ENCODE peak calls at places on chromosomes 2 and 18, in four cellular contexts. N is neuronal stem cell, U is GM23248, X is Peyer's patch. D is an unnamed sample.

GRCh38 chr2:72678036-72678435 is 147.8 kb downstream of the EXOC6B start:
- DNase-seq in N (no peak), U (no peak), X (no peak), D (no peak)

GRCh38 chr18:46418657-46419260 is 238.3 kb downstream of the LOXHD1 start:
- DNase-seq in N (no peak), U (peak; percentile 39), X (no peak), D (no peak)

GRCh38 chr18:61606759-61607158 is 273.5 kb downstream of the CDH20 start:
- DNase-seq in N (peak; percentile 2), U (peak; percentile 94), X (peak; percentile 52), D (no peak)

GRCh38 chr18:10787293-10787901 is 261.6 kb downstream of the NAPG start:
- DNase-seq in N (peak; percentile 63), U (peak; percentile 85), X (peak; percentile 89), D (no peak)

GRCh38 chr2:78992451-78992806 is 33.1 kb upstream of the REG3G start:
- DNase-seq in N (peak; percentile 27), U (peak; percentile 34), X (no peak), D (no peak)

GRCh38 chr2:145595296-145595695 is 1075.4 kb upstream of the ZEB2 start:
- DNase-seq in N (no peak), U (peak; percentile 23), X (no peak), D (no peak)

GRCh38 chr18:9082763-9083510 is 19.6 kb upstream of the NDUFV2 start:
- DNase-seq in N (no peak), U (no peak), X (peak; percentile 44), D (no peak)

GRCh38 chr2:174341995-174342571 is 7.3 kb downstream of the SP9 start:
- DNase-seq in N (peak; percentile 24), U (peak; percentile 28), X (no peak), D (no peak)

GRCh38 chr2:43484323-43484930 is 111.4 kb downstream of the THADA start:
- DNase-seq in N (peak; percentile 74), U (peak; percentile 77), X (no peak), D (no peak)

GRCh38 chr2:241139531-241140444 is 9.5 kb downstream of the PASK start:
- DNase-seq in N (no peak), U (no peak), X (peak; percentile 37), D (no peak)
- H3K27ac ChIP-seq in N (no peak overlapping the region), U (no peak overlapping the region), X (no peak overlapping the region), D (no peak overlapping the region)

GRCh38 chr18:3492721-3493120 is 42.7 kb downstream of the TGIF1 start:
- DNase-seq in N (no peak), U (no peak), X (no peak), D (no peak)

GRCh38 chr18:3492166-3492565 is 42.2 kb downstream of the TGIF1 start:
- DNase-seq in N (no peak), U (no peak), X (no peak), D (no peak)

GRCh38 chr18:3494245-3494526 is 44.2 kb downstream of the TGIF1 start:
- DNase-seq in N (no peak), U (no peak), X (no peak), D (no peak)

GRCh38 chr18:3494569-3494968 is 44.6 kb downstream of the TGIF1 start:
- DNase-seq in N (no peak), U (no peak), X (no peak), D (no peak)

DNA sequence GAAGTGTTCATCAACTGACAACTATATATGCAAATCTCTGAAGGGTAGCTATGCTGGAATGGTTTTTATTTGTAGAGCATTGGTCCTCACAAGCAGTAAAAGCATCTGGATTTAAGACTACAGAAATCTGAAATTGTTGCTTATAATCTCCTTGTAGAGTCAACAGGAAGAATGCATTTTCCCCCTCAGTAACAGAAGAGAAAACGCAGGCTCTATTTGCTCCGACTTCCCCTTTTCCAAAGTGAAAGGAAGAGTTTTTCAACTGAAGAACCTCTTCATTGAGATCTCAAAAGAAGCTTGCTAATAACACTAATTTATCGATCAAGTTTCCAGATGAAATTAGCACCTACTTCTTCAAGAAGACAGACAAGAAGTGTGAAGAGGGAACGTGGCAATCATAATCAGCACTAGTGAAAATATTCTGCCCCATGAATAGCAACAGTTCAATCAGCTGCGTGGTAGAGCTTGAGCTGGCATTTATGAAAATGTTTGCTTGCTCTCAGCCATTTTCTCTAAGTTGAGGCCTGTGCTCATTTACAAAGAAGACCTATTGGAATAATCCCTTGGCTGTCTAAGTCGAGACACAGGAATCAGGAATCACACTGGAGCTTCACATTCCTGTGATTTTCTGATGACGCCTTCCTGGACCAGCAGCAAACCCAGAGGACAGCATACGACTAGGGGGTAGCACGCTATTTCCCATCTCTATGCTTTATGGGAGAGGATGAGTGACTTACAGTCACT is 43.7 kb downstream of the TGIF1 start:
- DNase-seq in N (no peak), U (no peak), X (no peak), D (no peak)
- H3K4me3 ChIP-seq in N (no peak overlapping the region), U (no peak overlapping the region), X (no peak overlapping the region), D (peak overlapping the region; percentile 38)

GRCh38 chr2:190625691-190626090 is 23.2 kb upstream of the NAB1 start:
- DNase-seq in N (no peak), U (no peak), X (no peak), D (no peak)

GRCh38 chr2:190628651-190629378 is 20.1 kb upstream of the NAB1 start:
- DNase-seq in N (no peak), U (no peak), X (no peak), D (no peak)

GRCh38 chr2:190626656-190627055 is 22.2 kb upstream of the NAB1 start:
- DNase-seq in N (no peak), U (peak; percentile 56), X (no peak), D (no peak)

GRCh38 chr2:190627881-190628412 is 20.9 kb upstream of the NAB1 start:
- DNase-seq in N (no peak), U (peak; percentile 73), X (no peak), D (no peak)
- H3K27ac ChIP-seq in N (no peak overlapping the region), U (no peak overlapping the region), X (no peak overlapping the region), D (peak overlapping the region; percentile 91)

DNA sequence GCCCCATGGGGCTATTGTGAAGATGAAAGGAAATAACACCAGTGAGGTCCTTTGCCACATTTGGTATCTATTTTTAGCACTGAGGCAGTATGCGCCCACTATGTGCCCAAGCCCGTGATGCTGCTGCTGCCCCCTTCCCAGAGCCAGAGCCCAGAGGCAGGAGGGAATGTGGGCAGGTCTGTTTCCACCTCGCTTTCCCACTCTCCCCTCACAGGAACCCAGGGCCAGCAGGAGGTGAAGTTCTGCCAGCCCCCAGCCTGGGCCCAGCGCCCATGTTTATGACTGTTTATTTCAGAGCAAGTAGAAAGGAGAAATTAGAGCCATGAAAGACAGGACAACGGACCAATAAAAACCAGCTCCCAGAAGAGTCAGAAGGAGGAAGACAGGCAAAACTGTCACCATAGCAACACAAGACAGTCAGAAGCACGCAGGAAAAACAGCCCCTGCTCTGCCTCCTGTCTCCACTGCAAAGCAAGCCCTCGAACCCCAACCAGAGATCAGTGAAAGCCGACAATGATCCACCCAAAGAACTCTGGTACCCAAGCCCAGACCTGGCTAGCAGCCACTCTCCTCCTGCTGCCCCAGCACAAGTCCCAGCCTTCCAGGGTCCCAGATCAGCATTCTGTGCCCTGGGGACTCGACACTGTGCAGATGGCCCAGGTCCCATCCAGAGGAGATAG is 1.4 kb downstream of the CYRIA start:
- DNase-seq in N (no peak), U (peak; percentile 19), X (peak; percentile 63), D (peak; percentile 78)
- H3K4me3 ChIP-seq in N (peak overlapping the region; percentile 53), U (no peak overlapping the region), X (peak overlapping the region; percentile 60), D (peak overlapping the region; percentile 79)

GRCh38 chr2:230414302-230414701 is 1.7 kb upstream of the SP100 start:
- DNase-seq in N (no peak), U (no peak), X (no peak), D (no peak)

GRCh38 chr2:230418341-230419016 is 2.5 kb downstream of the SP100 start:
- DNase-seq in N (no peak), U (peak; percentile 86), X (peak; percentile 60), D (no peak)

GRCh38 chr2:230413465-230413864 is 2.5 kb upstream of the SP100 start:
- DNase-seq in N (no peak), U (no peak), X (no peak), D (no peak)

GRCh38 chr2:230416061-230416721 is at the start of gene SP100:
- DNase-seq in N (no peak), U (peak; percentile 93), X (peak; percentile 94), D (peak; percentile 85)

DNA sequence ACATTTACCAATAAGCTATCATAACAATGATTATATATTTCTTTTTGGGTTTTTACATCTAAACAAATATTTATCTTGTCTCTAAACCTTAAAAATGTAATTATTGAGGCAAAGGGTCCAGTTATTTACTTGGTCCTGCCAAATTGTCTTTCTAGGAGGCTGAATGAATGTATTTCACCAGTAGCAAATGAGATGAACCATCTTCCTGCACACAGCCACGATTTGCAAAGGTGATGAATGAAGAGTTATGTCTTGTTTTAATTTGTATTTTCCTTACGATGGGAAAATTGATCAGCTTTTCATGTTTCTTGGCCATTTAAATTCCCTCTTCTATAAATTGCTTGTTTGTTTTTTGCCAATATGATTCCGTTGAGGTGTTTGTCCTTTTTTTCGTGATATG is 1.4 kb downstream of the SP100 start:
- DNase-seq in N (no peak), U (no peak), X (no peak), D (no peak)
- H3K27ac ChIP-seq in N (no peak overlapping the region), U (peak overlapping the region; percentile 62), X (peak overlapping the region; percentile 90), D (no peak overlapping the region)

GRCh38 chr2:36366491-36367120 is 11.0 kb downstream of the CRIM1 start:
- DNase-seq in N (no peak), U (no peak), X (no peak), D (no peak)
- H3K4me3 ChIP-seq in N (no peak overlapping the region), U (no peak overlapping the region), X (no peak overlapping the region), D (peak overlapping the region; percentile 32)

GRCh38 chr2:224668123-224668909 is 47.8 kb downstream of the CCDC195 start:
- DNase-seq in N (no peak), U (no peak), X (no peak), D (no peak)

GRCh38 chr2:224669449-224669848 is 46.7 kb downstream of the CCDC195 start:
- DNase-seq in N (no peak), U (peak; percentile 65), X (no peak), D (no peak)

GRCh38 chr2:224666951-224667553 is 49.1 kb downstream of the CCDC195 start:
- DNase-seq in N (no peak), U (no peak), X (no peak), D (no peak)

GRCh38 chr2:224671731-224672130 is 44.4 kb downstream of the CCDC195 start:
- DNase-seq in N (no peak), U (no peak), X (no peak), D (no peak)
- H3K27ac ChIP-seq in N (no peak overlapping the region), U (no peak overlapping the region), X (no peak overlapping the region), D (no peak overlapping the region)

D was measured in coronary artery.